ENCODE peak calls at places on chromosome 18, in ten cellular contexts. One of them, this sample, is unnamed.

GRCh38 chr18:58484989-58485962 is 143.6 kb downstream of the ALPK2 start:
- DNase-seq in testis: no peak
- DNase-seq in right lobe of liver: no peak
- DNase-seq in uterus: no peak
- DNase-seq in stomach: no peak
- DNase-seq in IMR-90: no peak
- DNase-seq in A549: no peak
- DNase-seq in Peyer's patch: no peak
- DNase-seq in ovary: no peak
- DNase-seq in sigmoid colon: peak
- DNase-seq in this sample: no peak

GRCh38 chr18:61388010-61388409 is 54.8 kb downstream of the CDH20 start:
- DNase-seq in testis: no peak
- DNase-seq in right lobe of liver: no peak
- DNase-seq in uterus: no peak
- DNase-seq in stomach: no peak
- DNase-seq in IMR-90: peak
- DNase-seq in A549: no peak
- DNase-seq in Peyer's patch: peak
- DNase-seq in ovary: no peak
- DNase-seq in sigmoid colon: no peak
- DNase-seq in this sample: no peak

GRCh38 chr18:60892855-60893254 is 440.4 kb upstream of the CDH20 start:
- DNase-seq in testis: no peak
- DNase-seq in right lobe of liver: no peak
- DNase-seq in uterus: no peak
- DNase-seq in stomach: peak
- DNase-seq in IMR-90: no peak
- DNase-seq in A549: peak
- DNase-seq in Peyer's patch: no peak
- DNase-seq in ovary: no peak
- DNase-seq in sigmoid colon: no peak
- DNase-seq in this sample: no peak

GRCh38 chr18:49585781-49586663 is 24.2 kb downstream of the LIPG start:
- DNase-seq in testis: no peak
- DNase-seq in right lobe of liver: no peak
- DNase-seq in uterus: no peak
- DNase-seq in stomach: no peak
- DNase-seq in IMR-90: no peak
- DNase-seq in A549: no peak
- DNase-seq in Peyer's patch: no peak
- DNase-seq in ovary: no peak
- DNase-seq in sigmoid colon: no peak
- DNase-seq in this sample: no peak

GRCh38 chr18:75714766-75715165 is 287.3 kb upstream of the SMIM21 start:
- DNase-seq in testis: no peak
- DNase-seq in right lobe of liver: no peak
- DNase-seq in uterus: no peak
- DNase-seq in stomach: no peak
- DNase-seq in IMR-90: no peak
- DNase-seq in A549: no peak
- DNase-seq in Peyer's patch: no peak
- DNase-seq in ovary: no peak
- DNase-seq in sigmoid colon: no peak
- DNase-seq in this sample: no peak

GRCh38 chr18:27143580-27144287 is 41.4 kb downstream of the CHST9 start:
- DNase-seq in testis: peak
- DNase-seq in right lobe of liver: peak
- DNase-seq in uterus: no peak
- DNase-seq in stomach: peak
- DNase-seq in IMR-90: no peak
- DNase-seq in A549: no peak
- DNase-seq in Peyer's patch: no peak
- DNase-seq in ovary: no peak
- DNase-seq in sigmoid colon: no peak
- DNase-seq in this sample: peak

GRCh38 chr18:21450913-21451312 is 149.6 kb downstream of the ESCO1 start:
- DNase-seq in testis: no peak
- DNase-seq in right lobe of liver: no peak
- DNase-seq in uterus: no peak
- DNase-seq in stomach: no peak
- DNase-seq in IMR-90: no peak
- DNase-seq in A549: no peak
- DNase-seq in Peyer's patch: no peak
- DNase-seq in ovary: no peak
- DNase-seq in sigmoid colon: no peak
- DNase-seq in this sample: no peak

GRCh38 chr18:10285283-10285640 is 169.2 kb upstream of the APCDD1 start:
- DNase-seq in testis: no peak
- DNase-seq in right lobe of liver: no peak
- DNase-seq in uterus: no peak
- DNase-seq in stomach: no peak
- DNase-seq in IMR-90: no peak
- DNase-seq in A549: no peak
- DNase-seq in Peyer's patch: no peak
- DNase-seq in ovary: no peak
- DNase-seq in sigmoid colon: no peak
- DNase-seq in this sample: no peak

GRCh38 chr18:62152844-62153243 is 34.0 kb downstream of the PIGN start:
- DNase-seq in testis: no peak
- DNase-seq in right lobe of liver: no peak
- DNase-seq in uterus: no peak
- DNase-seq in stomach: no peak
- DNase-seq in IMR-90: no peak
- DNase-seq in A549: no peak
- DNase-seq in Peyer's patch: no peak
- DNase-seq in ovary: no peak
- DNase-seq in sigmoid colon: no peak
- DNase-seq in this sample: no peak

GRCh38 chr18:21894619-21895367 is 154.2 kb downstream of the MIB1 start:
- DNase-seq in testis: peak
- DNase-seq in right lobe of liver: no peak
- DNase-seq in uterus: no peak
- DNase-seq in stomach: no peak
- DNase-seq in IMR-90: peak
- DNase-seq in A549: no peak
- DNase-seq in Peyer's patch: no peak
- DNase-seq in ovary: peak
- DNase-seq in sigmoid colon: no peak
- DNase-seq in this sample: peak

GRCh38 chr18:76354348-76354747 is 140.7 kb downstream of the ZNF516 start:
- DNase-seq in testis: peak
- DNase-seq in right lobe of liver: no peak
- DNase-seq in uterus: peak
- DNase-seq in stomach: no peak
- DNase-seq in IMR-90: peak
- DNase-seq in A549: no peak
- DNase-seq in Peyer's patch: no peak
- DNase-seq in ovary: peak
- DNase-seq in sigmoid colon: peak
- DNase-seq in this sample: no peak

GRCh38 chr18:50986360-50987087 is 18.7 kb downstream of the ELAC1 start:
- DNase-seq in testis: no peak
- DNase-seq in right lobe of liver: no peak
- DNase-seq in uterus: no peak
- DNase-seq in stomach: no peak
- DNase-seq in IMR-90: peak
- DNase-seq in A549: no peak
- DNase-seq in Peyer's patch: no peak
- DNase-seq in ovary: no peak
- DNase-seq in sigmoid colon: no peak
- DNase-seq in this sample: no peak

GRCh38 chr18:11839556-11839955 is 11.7 kb upstream of the CHMP1B start:
- DNase-seq in testis: no peak
- DNase-seq in right lobe of liver: no peak
- DNase-seq in uterus: no peak
- DNase-seq in stomach: no peak
- DNase-seq in IMR-90: no peak
- DNase-seq in A549: no peak
- DNase-seq in Peyer's patch: no peak
- DNase-seq in ovary: no peak
- DNase-seq in sigmoid colon: no peak
- DNase-seq in this sample: no peak
- TF ChIP-seq POLR2A in testis: no peak
- TF ChIP-seq POLR2A in right lobe of liver: no peak
- TF ChIP-seq POLR2A in uterus: no peak
- TF ChIP-seq POLR2A in stomach: no peak
- TF ChIP-seq POLR2A in IMR-90: no peak
- TF ChIP-seq POLR2A in A549: no peak
- TF ChIP-seq POLR2A in Peyer's patch: no peak
- TF ChIP-seq POLR2A in ovary: no peak
- TF ChIP-seq POLR2A in sigmoid colon: no peak
- TF ChIP-seq POLR2A in this sample: no peak

DNA sequence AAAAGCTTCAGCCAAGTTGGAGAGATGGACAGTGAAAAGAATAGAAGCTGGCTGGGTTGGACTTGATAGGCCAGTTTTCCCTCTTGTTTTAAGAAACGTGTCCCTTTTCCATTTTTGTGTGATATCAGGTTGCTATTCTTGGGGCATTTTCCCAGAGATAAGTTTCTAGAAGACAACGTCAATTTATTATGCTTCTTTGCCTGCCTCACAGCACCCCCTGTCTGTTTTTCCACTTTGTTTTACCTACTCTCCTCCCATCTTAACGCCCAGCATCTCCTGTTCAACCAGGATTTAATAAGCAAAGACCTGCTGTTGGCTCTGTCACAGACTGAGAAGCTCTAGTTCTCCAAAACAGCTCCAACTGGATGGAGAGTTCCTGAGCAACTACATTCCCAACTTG is 317.8 kb upstream of the ZNF521 start:
- DNase-seq in testis: no peak
- DNase-seq in right lobe of liver: no peak
- DNase-seq in uterus: no peak
- DNase-seq in stomach: no peak
- DNase-seq in IMR-90: no peak
- DNase-seq in A549: no peak
- DNase-seq in Peyer's patch: no peak
- DNase-seq in ovary: no peak
- DNase-seq in sigmoid colon: no peak
- DNase-seq in this sample: no peak
- TF ChIP-seq CTCF in testis: no peak
- TF ChIP-seq CTCF in right lobe of liver: no peak
- TF ChIP-seq CTCF in uterus: no peak
- TF ChIP-seq CTCF in stomach: no peak
- TF ChIP-seq CTCF in IMR-90: peak
- TF ChIP-seq CTCF in A549: no peak
- TF ChIP-seq CTCF in Peyer's patch: no peak
- TF ChIP-seq CTCF in ovary: no peak
- TF ChIP-seq CTCF in sigmoid colon: no peak
- TF ChIP-seq CTCF in this sample: no peak

GRCh38 chr18:717003-717402 is 4.6 kb upstream of the ENOSF1 start:
- DNase-seq in testis: no peak
- DNase-seq in right lobe of liver: no peak
- DNase-seq in uterus: no peak
- DNase-seq in stomach: no peak
- DNase-seq in IMR-90: no peak
- DNase-seq in A549: no peak
- DNase-seq in Peyer's patch: no peak
- DNase-seq in ovary: no peak
- DNase-seq in sigmoid colon: no peak
- DNase-seq in this sample: no peak
- H3K4me3 ChIP-seq in testis: no peak
- H3K4me3 ChIP-seq in right lobe of liver: no peak
- H3K4me3 ChIP-seq in uterus: no peak
- H3K4me3 ChIP-seq in stomach: no peak
- H3K4me3 ChIP-seq in IMR-90: no peak
- H3K4me3 ChIP-seq in A549: no peak
- H3K4me3 ChIP-seq in Peyer's patch: no peak
- H3K4me3 ChIP-seq in ovary: no peak
- H3K4me3 ChIP-seq in sigmoid colon: no peak
- H3K4me3 ChIP-seq in this sample: no peak

GRCh38 chr18:9135912-9136314 is 668 bp upstream of the ANKRD12 start:
- DNase-seq in testis: peak
- DNase-seq in right lobe of liver: peak
- DNase-seq in uterus: no peak
- DNase-seq in stomach: no peak
- DNase-seq in IMR-90: peak
- DNase-seq in A549: peak
- DNase-seq in Peyer's patch: no peak
- DNase-seq in ovary: no peak
- DNase-seq in sigmoid colon: no peak
- DNase-seq in this sample: peak

GRCh38 chr18:9139400-9140039 is 2.9 kb downstream of the ANKRD12 start:
- DNase-seq in testis: no peak
- DNase-seq in right lobe of liver: no peak
- DNase-seq in uterus: no peak
- DNase-seq in stomach: no peak
- DNase-seq in IMR-90: no peak
- DNase-seq in A549: no peak
- DNase-seq in Peyer's patch: no peak
- DNase-seq in ovary: no peak
- DNase-seq in sigmoid colon: no peak
- DNase-seq in this sample: no peak

GRCh38 chr18:9135081-9135911 is 1.3 kb upstream of the ANKRD12 start:
- DNase-seq in testis: no peak
- DNase-seq in right lobe of liver: no peak
- DNase-seq in uterus: no peak
- DNase-seq in stomach: no peak
- DNase-seq in IMR-90: no peak
- DNase-seq in A549: no peak
- DNase-seq in Peyer's patch: peak
- DNase-seq in ovary: no peak
- DNase-seq in sigmoid colon: no peak
- DNase-seq in this sample: no peak

GRCh38 chr18:9136315-9137141 is at the start of gene ANKRD12:
- DNase-seq in testis: peak
- DNase-seq in right lobe of liver: peak
- DNase-seq in uterus: peak
- DNase-seq in stomach: peak
- DNase-seq in IMR-90: peak
- DNase-seq in A549: peak
- DNase-seq in Peyer's patch: peak
- DNase-seq in ovary: peak
- DNase-seq in sigmoid colon: peak
- DNase-seq in this sample: peak

DNA sequence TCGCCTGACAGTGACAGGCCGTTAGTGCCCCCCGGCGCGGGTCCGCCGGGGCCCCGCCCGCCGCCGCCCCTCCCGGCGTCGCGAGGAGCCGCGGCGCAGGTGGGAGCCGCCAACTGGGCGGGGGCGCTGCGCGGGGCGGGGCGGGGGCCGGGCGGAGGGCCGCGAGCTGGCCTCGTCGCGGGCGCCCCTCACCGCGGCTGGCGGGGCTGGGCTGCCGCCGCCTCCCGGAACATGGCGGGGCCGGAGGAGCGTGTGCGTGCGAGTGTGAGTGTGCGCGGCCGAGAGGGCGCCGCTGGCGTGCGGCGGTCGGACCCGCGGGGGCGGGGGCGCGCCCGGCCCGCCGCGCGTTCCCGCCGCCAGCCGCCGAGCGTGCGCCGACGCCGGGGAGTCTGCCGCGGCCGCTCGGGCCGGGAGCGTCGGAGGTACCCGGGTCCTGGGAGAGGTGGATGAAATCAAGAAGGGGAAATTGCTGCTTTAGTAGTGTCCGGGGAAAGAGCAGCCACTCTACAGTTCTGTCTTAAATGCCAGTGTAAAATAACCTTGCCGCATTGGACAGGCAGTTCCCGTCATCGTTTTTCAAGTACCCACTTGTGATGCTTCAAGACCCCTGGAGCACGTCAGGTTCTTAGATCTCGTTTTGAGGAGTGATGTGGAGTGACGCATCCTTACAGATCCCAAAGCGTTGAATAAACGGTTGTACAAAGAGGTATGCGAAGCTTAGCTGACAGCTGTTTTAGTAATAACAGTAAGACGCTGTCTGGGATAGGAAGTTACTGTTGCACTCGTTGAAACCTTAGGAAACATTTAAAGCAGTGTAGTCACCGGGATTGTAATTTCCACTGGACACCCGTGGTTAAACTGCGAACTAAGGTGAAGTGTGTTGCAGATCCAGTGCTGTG is 836 bp downstream of the ANKRD12 start:
- DNase-seq in testis: peak
- DNase-seq in right lobe of liver: peak
- DNase-seq in uterus: peak
- DNase-seq in stomach: peak
- DNase-seq in IMR-90: peak
- DNase-seq in A549: peak
- DNase-seq in Peyer's patch: peak
- DNase-seq in ovary: peak
- DNase-seq in sigmoid colon: peak
- DNase-seq in this sample: peak
- TF ChIP-seq POLR2A in testis: no peak
- TF ChIP-seq POLR2A in right lobe of liver: peak
- TF ChIP-seq POLR2A in uterus: no peak
- TF ChIP-seq POLR2A in stomach: no peak
- TF ChIP-seq POLR2A in IMR-90: peak
- TF ChIP-seq POLR2A in A549: peak
- TF ChIP-seq POLR2A in Peyer's patch: peak
- TF ChIP-seq POLR2A in ovary: no peak
- TF ChIP-seq POLR2A in sigmoid colon: no peak
- TF ChIP-seq POLR2A in this sample: peak